ENCODE peak calls at places on chromosome 15, in four cellular contexts. M is HCT116, G is K562, A is H1. U is an unnamed sample.

GRCh38 chr15:39539466-39539865 is 41.4 kb upstream of the THBS1 start:
- DNase-seq in M (no peak), A (no peak), G (no peak), U (no peak)

GRCh38 chr15:72342385-72342784 is 22.4 kb upstream of the CELF6 start:
- DNase-seq in M (peak), A (peak), G (peak), U (peak)

GRCh38 chr15:31268911-31269784 is 57.5 kb upstream of the KLF13 start:
- DNase-seq in G (no peak), M (no peak), A (no peak), U (no peak)

GRCh38 chr15:63599401-63600000 is 2.3 kb downstream of the FBXL22 start:
- DNase-seq in G (no peak), M (no peak), A (no peak), U (peak)

GRCh38 chr15:51327081-51327480 is 11.3 kb downstream of the CYP19A1 start:
- DNase-seq in A (no peak), M (no peak), G (no peak), U (no peak)

GRCh38 chr15:101501703-101502373 is 12.3 kb upstream of the PCSK6 start:
- DNase-seq in G (peak), A (peak), M (peak), U (peak)

GRCh38 chr15:23869391-23869790 is 182.3 kb upstream of the NDN start:
- DNase-seq in A (no peak), G (peak), M (no peak), U (peak)

GRCh38 chr15:57861039-57861638 is 154.6 kb downstream of the POLR2M start:
- DNase-seq in A (no peak), G (peak), M (peak), U (peak)

GRCh38 chr15:81216411-81216810 is 19.7 kb downstream of the IL16 start:
- DNase-seq in A (no peak), M (no peak), G (no peak), U (no peak)

GRCh38 chr15:78212546-78213424 is 21.6 kb downstream of the ACSBG1 start:
- DNase-seq in G (peak), A (no peak), M (peak), U (peak)

GRCh38 chr15:98547741-98548166 is 100.6 kb upstream of the IGF1R start:
- DNase-seq in G (no peak), M (no peak), A (no peak), U (no peak)

GRCh38 chr15:40847225-40847961 is 3.5 kb downstream of the SPINT1 start:
- DNase-seq in M (no peak), G (peak), A (no peak), U (peak)

GRCh38 chr15:39100106-39100505 is 480.8 kb upstream of the THBS1 start:
- DNase-seq in A (no peak), M (no peak), G (no peak), U (no peak)

GRCh38 chr15:57227181-57227580 is 149.1 kb upstream of the CGNL1 start:
- DNase-seq in G (no peak), M (no peak), A (no peak), U (no peak)

GRCh38 chr15:64921711-64922110 is 10.0 kb downstream of the ANKDD1A start:
- DNase-seq in G (no peak), A (no peak), M (no peak), U (no peak)

GRCh38 chr15:55237219-55238130 is 40.7 kb upstream of the RSL24D1 start:
- DNase-seq in G (peak), M (no peak), A (no peak), U (no peak)

GRCh38 chr15:93030430-93031102 is 58.4 kb downstream of the RGMA start:
- DNase-seq in G (peak), M (peak), A (peak), U (peak)

GRCh38 chr15:70321106-70321809 is 223.5 kb upstream of the TLE3 start:
- DNase-seq in M (no peak), A (no peak), G (no peak), U (no peak)
- H3K4me3 ChIP-seq in M (no peak), A (no peak), G (no peak), U (no peak)

DNA sequence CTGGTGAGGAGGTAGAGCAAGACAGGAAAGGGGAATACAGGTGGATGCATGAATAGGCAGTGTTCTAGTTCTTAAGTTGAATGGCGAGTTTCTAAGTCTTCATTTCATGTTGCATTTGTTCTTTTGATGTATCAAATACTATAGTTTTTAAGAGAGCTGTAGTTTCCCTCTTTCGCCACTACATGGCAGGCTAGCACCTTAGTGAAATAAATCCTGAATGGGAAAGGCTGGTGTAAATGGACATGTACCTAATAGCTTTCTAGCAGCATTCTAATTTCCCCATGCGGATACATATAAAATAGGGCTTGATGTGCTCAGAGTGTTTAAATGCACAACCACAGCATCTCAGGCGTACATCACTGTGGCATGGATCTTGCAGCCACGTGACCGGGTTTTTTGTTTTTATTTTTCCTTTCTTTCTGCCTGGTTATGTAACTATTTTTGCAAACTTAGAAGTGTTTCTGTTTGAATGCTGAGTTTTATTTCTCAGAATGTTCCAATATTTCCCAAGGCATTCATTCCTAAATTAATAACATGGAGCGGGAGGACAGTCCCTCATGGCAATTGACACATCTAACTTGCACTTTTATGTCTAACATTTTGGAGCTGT is 23.5 kb upstream of the CLN6 start:
- DNase-seq in A (no peak), G (peak), M (peak), U (peak)
- TF ChIP-seq YY1 in A (no peak), G (no peak), M (no peak), U (no peak)

GRCh38 chr15:27222479-27222878 is 251.5 kb downstream of the GABRG3 start:
- DNase-seq in A (no peak), M (no peak), G (no peak), U (no peak)
- H3K4me3 ChIP-seq in A (no peak), M (no peak), G (no peak), U (no peak)

GRCh38 chr15:76468722-76469121 is 132.1 kb downstream of the ISL2 start:
- DNase-seq in G (no peak), A (no peak), M (no peak), U (no peak)
- TF ChIP-seq YY1 in G (no peak), A (no peak), M (no peak), U (no peak)

GRCh38 chr15:34341922-34342736 is 807 bp downstream of the NOP10 start:
- DNase-seq in A (no peak), G (no peak), M (no peak), U (no peak)
- H3K4me3 ChIP-seq in A (peak), G (peak), M (peak), U (peak)

GRCh38 chr15:67735896-67736295 is 89.4 kb upstream of the SKOR1 start:
- DNase-seq in A (no peak), M (no peak), G (no peak), U (no peak)
- TF ChIP-seq YY1 in A (no peak), M (no peak), G (no peak), U (no peak)